ENCODE peak calls at places on chromosome 5, in eight cellular contexts. One of them, this sample, is unnamed.

GRCh38 chr5:57698785-57699184 is 216.2 kb upstream of the ACTBL2 start:
- DNase-seq in iris pigment epithelial cell: no peak
- DNase-seq in GM20000: no peak
- DNase-seq in H9: peak
- DNase-seq in pulmonary artery endothelial cell: peak
- DNase-seq in NCI-H69: no peak
- DNase-seq in mammary epithelial cell: peak
- DNase-seq in stimulated activated CD4-positive, alpha-beta T cell treated with anti-CD3 and anti-CD28 coated beads, Interleukin-15, amount 100 ng/mL, for 1 hour: no peak
- DNase-seq in this sample: no peak

GRCh38 chr5:102450313-102450990 is 48.3 kb downstream of the SLCO6A1 start:
- DNase-seq in H9: peak
- DNase-seq in iris pigment epithelial cell: peak
- DNase-seq in mammary epithelial cell: peak
- DNase-seq in GM20000: no peak
- DNase-seq in stimulated activated CD4-positive, alpha-beta T cell treated with anti-CD3 and anti-CD28 coated beads, Interleukin-15, amount 100 ng/mL, for 1 hour: no peak
- DNase-seq in pulmonary artery endothelial cell: no peak
- DNase-seq in NCI-H69: peak
- DNase-seq in this sample: no peak

GRCh38 chr5:146680846-146681585 is 165.0 kb upstream of the GPR151 start:
- DNase-seq in stimulated activated CD4-positive, alpha-beta T cell treated with anti-CD3 and anti-CD28 coated beads, Interleukin-15, amount 100 ng/mL, for 1 hour: no peak
- DNase-seq in NCI-H69: no peak
- DNase-seq in pulmonary artery endothelial cell: no peak
- DNase-seq in GM20000: no peak
- DNase-seq in H9: no peak
- DNase-seq in iris pigment epithelial cell: no peak
- DNase-seq in mammary epithelial cell: peak
- DNase-seq in this sample: no peak

GRCh38 chr5:67815455-67816391 is 399.8 kb upstream of the PIK3R1 start:
- DNase-seq in GM20000: no peak
- DNase-seq in stimulated activated CD4-positive, alpha-beta T cell treated with anti-CD3 and anti-CD28 coated beads, Interleukin-15, amount 100 ng/mL, for 1 hour: no peak
- DNase-seq in pulmonary artery endothelial cell: no peak
- DNase-seq in iris pigment epithelial cell: peak
- DNase-seq in mammary epithelial cell: peak
- DNase-seq in H9: no peak
- DNase-seq in NCI-H69: no peak
- DNase-seq in this sample: no peak

GRCh38 chr5:127647361-127647958 is 1.4 kb upstream of the CTXN3 start:
- DNase-seq in H9: no peak
- DNase-seq in pulmonary artery endothelial cell: no peak
- DNase-seq in GM20000: no peak
- DNase-seq in stimulated activated CD4-positive, alpha-beta T cell treated with anti-CD3 and anti-CD28 coated beads, Interleukin-15, amount 100 ng/mL, for 1 hour: no peak
- DNase-seq in mammary epithelial cell: peak
- DNase-seq in NCI-H69: no peak
- DNase-seq in iris pigment epithelial cell: no peak
- DNase-seq in this sample: no peak

GRCh38 chr5:1883120-1883924 is 597 bp upstream of the IRX4 start:
- DNase-seq in iris pigment epithelial cell: no peak
- DNase-seq in H9: peak
- DNase-seq in mammary epithelial cell: peak
- DNase-seq in GM20000: no peak
- DNase-seq in NCI-H69: peak
- DNase-seq in pulmonary artery endothelial cell: no peak
- DNase-seq in stimulated activated CD4-positive, alpha-beta T cell treated with anti-CD3 and anti-CD28 coated beads, Interleukin-15, amount 100 ng/mL, for 1 hour: no peak
- DNase-seq in this sample: no peak

GRCh38 chr5:180589771-180590542 is 1.3 kb downstream of the SCGB3A1 start:
- DNase-seq in pulmonary artery endothelial cell: no peak
- DNase-seq in NCI-H69: peak
- DNase-seq in iris pigment epithelial cell: no peak
- DNase-seq in GM20000: peak
- DNase-seq in stimulated activated CD4-positive, alpha-beta T cell treated with anti-CD3 and anti-CD28 coated beads, Interleukin-15, amount 100 ng/mL, for 1 hour: no peak
- DNase-seq in H9: no peak
- DNase-seq in mammary epithelial cell: no peak
- DNase-seq in this sample: no peak

GRCh38 chr5:127551410-127552041 is 34.1 kb downstream of the PRRC1 start:
- DNase-seq in iris pigment epithelial cell: no peak
- DNase-seq in mammary epithelial cell: no peak
- DNase-seq in NCI-H69: no peak
- DNase-seq in H9: no peak
- DNase-seq in stimulated activated CD4-positive, alpha-beta T cell treated with anti-CD3 and anti-CD28 coated beads, Interleukin-15, amount 100 ng/mL, for 1 hour: no peak
- DNase-seq in GM20000: no peak
- DNase-seq in pulmonary artery endothelial cell: no peak
- DNase-seq in this sample: no peak

GRCh38 chr5:149466457-149466972 is 84.7 kb downstream of the CSNK1A1 start:
- DNase-seq in mammary epithelial cell: peak
- DNase-seq in GM20000: no peak
- DNase-seq in pulmonary artery endothelial cell: no peak
- DNase-seq in H9: no peak
- DNase-seq in iris pigment epithelial cell: peak
- DNase-seq in stimulated activated CD4-positive, alpha-beta T cell treated with anti-CD3 and anti-CD28 coated beads, Interleukin-15, amount 100 ng/mL, for 1 hour: no peak
- DNase-seq in NCI-H69: peak
- DNase-seq in this sample: no peak

GRCh38 chr5:82312373-82312856 is 34.3 kb upstream of the RPS23 start:
- DNase-seq in H9: peak
- DNase-seq in iris pigment epithelial cell: peak
- DNase-seq in pulmonary artery endothelial cell: peak
- DNase-seq in stimulated activated CD4-positive, alpha-beta T cell treated with anti-CD3 and anti-CD28 coated beads, Interleukin-15, amount 100 ng/mL, for 1 hour: no peak
- DNase-seq in NCI-H69: peak
- DNase-seq in mammary epithelial cell: peak
- DNase-seq in GM20000: peak
- DNase-seq in this sample: no peak

GRCh38 chr5:228886-229285 is 10.8 kb downstream of the SDHA start:
- DNase-seq in pulmonary artery endothelial cell: no peak
- DNase-seq in H9: no peak
- DNase-seq in mammary epithelial cell: no peak
- DNase-seq in stimulated activated CD4-positive, alpha-beta T cell treated with anti-CD3 and anti-CD28 coated beads, Interleukin-15, amount 100 ng/mL, for 1 hour: no peak
- DNase-seq in iris pigment epithelial cell: no peak
- DNase-seq in GM20000: no peak
- DNase-seq in NCI-H69: no peak
- DNase-seq in this sample: no peak

GRCh38 chr5:17020586-17021362 is 84.7 kb upstream of the MYO10 start:
- DNase-seq in stimulated activated CD4-positive, alpha-beta T cell treated with anti-CD3 and anti-CD28 coated beads, Interleukin-15, amount 100 ng/mL, for 1 hour: no peak
- DNase-seq in iris pigment epithelial cell: no peak
- DNase-seq in mammary epithelial cell: no peak
- DNase-seq in NCI-H69: no peak
- DNase-seq in pulmonary artery endothelial cell: no peak
- DNase-seq in H9: no peak
- DNase-seq in GM20000: no peak
- DNase-seq in this sample: no peak

GRCh38 chr5:65861830-65862241 is 64.5 kb upstream of the ERBIN start:
- DNase-seq in iris pigment epithelial cell: peak
- DNase-seq in pulmonary artery endothelial cell: no peak
- DNase-seq in GM20000: no peak
- DNase-seq in H9: no peak
- DNase-seq in NCI-H69: no peak
- DNase-seq in stimulated activated CD4-positive, alpha-beta T cell treated with anti-CD3 and anti-CD28 coated beads, Interleukin-15, amount 100 ng/mL, for 1 hour: no peak
- DNase-seq in mammary epithelial cell: peak
- DNase-seq in this sample: no peak

GRCh38 chr5:1392261-1392660 is 47.4 kb upstream of the CLPTM1L start:
- DNase-seq in iris pigment epithelial cell: no peak
- DNase-seq in H9: no peak
- DNase-seq in pulmonary artery endothelial cell: no peak
- DNase-seq in GM20000: no peak
- DNase-seq in stimulated activated CD4-positive, alpha-beta T cell treated with anti-CD3 and anti-CD28 coated beads, Interleukin-15, amount 100 ng/mL, for 1 hour: no peak
- DNase-seq in mammary epithelial cell: no peak
- DNase-seq in NCI-H69: no peak
- DNase-seq in this sample: no peak

GRCh38 chr5:120882042-120882775 is 418.1 kb downstream of the PRR16 start:
- DNase-seq in iris pigment epithelial cell: no peak
- DNase-seq in mammary epithelial cell: no peak
- DNase-seq in pulmonary artery endothelial cell: no peak
- DNase-seq in stimulated activated CD4-positive, alpha-beta T cell treated with anti-CD3 and anti-CD28 coated beads, Interleukin-15, amount 100 ng/mL, for 1 hour: no peak
- DNase-seq in GM20000: no peak
- DNase-seq in H9: no peak
- DNase-seq in NCI-H69: no peak
- DNase-seq in this sample: no peak

GRCh38 chr5:136686192-136686872 is 321.0 kb upstream of the TRPC7 start:
- DNase-seq in pulmonary artery endothelial cell: peak
- DNase-seq in H9: peak
- DNase-seq in NCI-H69: peak
- DNase-seq in stimulated activated CD4-positive, alpha-beta T cell treated with anti-CD3 and anti-CD28 coated beads, Interleukin-15, amount 100 ng/mL, for 1 hour: no peak
- DNase-seq in iris pigment epithelial cell: peak
- DNase-seq in mammary epithelial cell: peak
- DNase-seq in GM20000: no peak
- DNase-seq in this sample: no peak

GRCh38 chr5:158935215-158935614 is 164.5 kb downstream of the EBF1 start:
- DNase-seq in GM20000: no peak
- DNase-seq in stimulated activated CD4-positive, alpha-beta T cell treated with anti-CD3 and anti-CD28 coated beads, Interleukin-15, amount 100 ng/mL, for 1 hour: no peak
- DNase-seq in pulmonary artery endothelial cell: no peak
- DNase-seq in iris pigment epithelial cell: no peak
- DNase-seq in NCI-H69: no peak
- DNase-seq in H9: no peak
- DNase-seq in mammary epithelial cell: no peak
- DNase-seq in this sample: no peak

GRCh38 chr5:122500245-122501086 is 188.4 kb downstream of the SNCAIP start:
- DNase-seq in stimulated activated CD4-positive, alpha-beta T cell treated with anti-CD3 and anti-CD28 coated beads, Interleukin-15, amount 100 ng/mL, for 1 hour: no peak
- DNase-seq in NCI-H69: peak
- DNase-seq in pulmonary artery endothelial cell: no peak
- DNase-seq in iris pigment epithelial cell: peak
- DNase-seq in mammary epithelial cell: peak
- DNase-seq in GM20000: peak
- DNase-seq in H9: peak
- DNase-seq in this sample: no peak

GRCh38 chr5:177358333-177358939 is 712 bp downstream of the RGS14 start:
- DNase-seq in GM20000: no peak
- DNase-seq in H9: no peak
- DNase-seq in mammary epithelial cell: no peak
- DNase-seq in pulmonary artery endothelial cell: no peak
- DNase-seq in iris pigment epithelial cell: no peak
- DNase-seq in stimulated activated CD4-positive, alpha-beta T cell treated with anti-CD3 and anti-CD28 coated beads, Interleukin-15, amount 100 ng/mL, for 1 hour: no peak
- DNase-seq in NCI-H69: no peak
- DNase-seq in this sample: no peak

GRCh38 chr5:14036514-14036913 is 92.0 kb upstream of the DNAH5 start:
- DNase-seq in H9: peak
- DNase-seq in stimulated activated CD4-positive, alpha-beta T cell treated with anti-CD3 and anti-CD28 coated beads, Interleukin-15, amount 100 ng/mL, for 1 hour: no peak
- DNase-seq in iris pigment epithelial cell: peak
- DNase-seq in mammary epithelial cell: peak
- DNase-seq in NCI-H69: no peak
- DNase-seq in pulmonary artery endothelial cell: no peak
- DNase-seq in GM20000: no peak
- DNase-seq in this sample: no peak

GRCh38 chr5:64790210-64790609 is 21.5 kb downstream of the CWC27 start:
- DNase-seq in H9: no peak
- DNase-seq in NCI-H69: no peak
- DNase-seq in iris pigment epithelial cell: peak
- DNase-seq in GM20000: no peak
- DNase-seq in mammary epithelial cell: peak
- DNase-seq in stimulated activated CD4-positive, alpha-beta T cell treated with anti-CD3 and anti-CD28 coated beads, Interleukin-15, amount 100 ng/mL, for 1 hour: no peak
- DNase-seq in pulmonary artery endothelial cell: no peak
- DNase-seq in this sample: no peak

GRCh38 chr5:181173420-181174342 is 26.3 kb downstream of the OR2V2 start:
- DNase-seq in GM20000: no peak
- DNase-seq in H9: peak
- DNase-seq in stimulated activated CD4-positive, alpha-beta T cell treated with anti-CD3 and anti-CD28 coated beads, Interleukin-15, amount 100 ng/mL, for 1 hour: no peak
- DNase-seq in pulmonary artery endothelial cell: no peak
- DNase-seq in iris pigment epithelial cell: peak
- DNase-seq in NCI-H69: no peak
- DNase-seq in mammary epithelial cell: peak
- DNase-seq in this sample: no peak

GRCh38 chr5:93915142-93915553 is 173.7 kb upstream of the POU5F2 start:
- DNase-seq in GM20000: peak
- DNase-seq in iris pigment epithelial cell: peak
- DNase-seq in mammary epithelial cell: peak
- DNase-seq in NCI-H69: peak
- DNase-seq in stimulated activated CD4-positive, alpha-beta T cell treated with anti-CD3 and anti-CD28 coated beads, Interleukin-15, amount 100 ng/mL, for 1 hour: no peak
- DNase-seq in pulmonary artery endothelial cell: no peak
- DNase-seq in H9: no peak
- DNase-seq in this sample: no peak

GRCh38 chr5:137734962-137735530 is 843 bp downstream of the KLHL3 start:
- DNase-seq in pulmonary artery endothelial cell: no peak
- DNase-seq in iris pigment epithelial cell: peak
- DNase-seq in NCI-H69: peak
- DNase-seq in GM20000: no peak
- DNase-seq in stimulated activated CD4-positive, alpha-beta T cell treated with anti-CD3 and anti-CD28 coated beads, Interleukin-15, amount 100 ng/mL, for 1 hour: no peak
- DNase-seq in H9: peak
- DNase-seq in mammary epithelial cell: peak
- DNase-seq in this sample: no peak

GRCh38 chr5:83000448-83000847 is 76.7 kb downstream of the TMEM167A start:
- DNase-seq in iris pigment epithelial cell: no peak
- DNase-seq in stimulated activated CD4-positive, alpha-beta T cell treated with anti-CD3 and anti-CD28 coated beads, Interleukin-15, amount 100 ng/mL, for 1 hour: no peak
- DNase-seq in mammary epithelial cell: no peak
- DNase-seq in GM20000: no peak
- DNase-seq in pulmonary artery endothelial cell: no peak
- DNase-seq in NCI-H69: peak
- DNase-seq in H9: no peak
- DNase-seq in this sample: no peak

GRCh38 chr5:171712616-171713015 is 73.0 kb upstream of the SMIM23 start:
- DNase-seq in GM20000: no peak
- DNase-seq in iris pigment epithelial cell: peak
- DNase-seq in NCI-H69: no peak
- DNase-seq in stimulated activated CD4-positive, alpha-beta T cell treated with anti-CD3 and anti-CD28 coated beads, Interleukin-15, amount 100 ng/mL, for 1 hour: no peak
- DNase-seq in pulmonary artery endothelial cell: no peak
- DNase-seq in H9: no peak
- DNase-seq in mammary epithelial cell: no peak
- DNase-seq in this sample: no peak

GRCh38 chr5:100406640-100407039 is 128.5 kb upstream of the FAM174A start:
- DNase-seq in GM20000: no peak
- DNase-seq in iris pigment epithelial cell: no peak
- DNase-seq in NCI-H69: no peak
- DNase-seq in pulmonary artery endothelial cell: no peak
- DNase-seq in H9: no peak
- DNase-seq in mammary epithelial cell: no peak
- DNase-seq in stimulated activated CD4-positive, alpha-beta T cell treated with anti-CD3 and anti-CD28 coated beads, Interleukin-15, amount 100 ng/mL, for 1 hour: no peak
- DNase-seq in this sample: no peak

This sample was measured in activated CD4-positive, CD25-positive, alpha-beta regulatory T cell.